ENCODE peak calls at places on chromosome 4, in nine cellular contexts. K is GM12864; T is H9; G is M059J; O is iris pigment epithelial cell; E is neural progenitor cell; Z is activated CD4-positive, alpha-beta T cell treated with anti-CD3 and anti-CD28 coated beads, Interleukin-2, amount 50 U/mL, for 1 hour; L is GM23338; W is heart right ventricle. Q is an unnamed sample.

GRCh38 chr4:141899541-141899940 is 263.2 kb downstream of the IL15 start:
- DNase-seq in K (no peak), T (no peak), G (peak), O (no peak), E (no peak), Z (no peak), L (no peak), W (no peak), Q (no peak)

GRCh38 chr4:53043096-53043495 is 181.0 kb downstream of the RASL11B start:
- DNase-seq in K (no peak), T (no peak), G (no peak), O (no peak), E (no peak), Z (no peak), L (no peak), W (no peak), Q (no peak)

GRCh38 chr4:148954011-148954749 is 512.0 kb upstream of the NR3C2 start:
- DNase-seq in K (no peak), T (no peak), G (no peak), O (no peak), E (no peak), Z (no peak), L (peak), W (no peak), Q (no peak)

GRCh38 chr4:158938462-158939044 is 164.3 kb upstream of the RAPGEF2 start:
- DNase-seq in K (no peak), T (no peak), G (peak), O (peak), E (no peak), Z (no peak), L (peak), W (no peak), Q (no peak)

GRCh38 chr4:88283661-88284377 is 542 bp downstream of the PPM1K start:
- DNase-seq in K (peak), T (peak), G (peak), O (peak), E (peak), Z (peak), L (peak), W (peak), Q (peak)

GRCh38 chr4:136927172-136927571 is 605.1 kb downstream of the PCDH18 start:
- DNase-seq in K (no peak), T (no peak), G (peak), O (peak), E (no peak), Z (no peak), L (no peak), W (no peak), Q (no peak)

GRCh38 chr4:23700197-23700596 is 189.7 kb downstream of the PPARGC1A start:
- DNase-seq in K (no peak), T (no peak), G (no peak), O (no peak), E (no peak), Z (no peak), L (no peak), W (no peak), Q (no peak)

GRCh38 chr4:165152527-165152926 is 39.9 kb upstream of the TMEM192 start:
- DNase-seq in K (no peak), T (no peak), G (no peak), O (peak), E (no peak), Z (no peak), L (no peak), W (no peak), Q (no peak)

GRCh38 chr4:119118397-119118796 is 17.2 kb upstream of the MYOZ2 start:
- DNase-seq in K (no peak), T (no peak), G (no peak), O (peak), E (no peak), Z (no peak), L (no peak), W (no peak), Q (no peak)

GRCh38 chr4:7547368-7548040 is 112.8 kb upstream of the PSAPL1 start:
- DNase-seq in K (no peak), T (no peak), G (no peak), O (no peak), E (no peak), Z (no peak), L (no peak), W (no peak), Q (no peak)

GRCh38 chr4:185958094-185958493 is 110.9 kb upstream of the TLR3 start:
- DNase-seq in K (no peak), T (no peak), G (no peak), O (no peak), E (no peak), Z (no peak), L (no peak), W (no peak), Q (no peak)

GRCh38 chr4:112765317-112765989 is 128.5 kb downstream of the LARP7 start:
- DNase-seq in K (peak), T (no peak), G (peak), O (peak), E (peak), Z (no peak), L (peak), W (no peak), Q (peak)

GRCh38 chr4:95290702-95291101 is 258.1 kb downstream of the UNC5C start:
- DNase-seq in K (no peak), T (no peak), G (no peak), O (peak), E (no peak), Z (no peak), L (no peak), W (no peak), Q (no peak)

GRCh38 chr4:181259081-181259480 is 984.1 kb upstream of the TENM3 start:
- DNase-seq in K (no peak), T (no peak), G (no peak), O (no peak), E (no peak), Z (no peak), L (no peak), W (no peak), Q (no peak)

GRCh38 chr4:144970597-144970996 is 127.4 kb downstream of the ANAPC10 start:
- DNase-seq in K (no peak), T (no peak), G (no peak), O (no peak), E (no peak), Z (no peak), L (no peak), W (no peak), Q (peak)

GRCh38 chr4:53592686-53593641 is 1.7 kb upstream of the LNX1 start:
- DNase-seq in K (no peak), T (peak), G (no peak), O (no peak), E (peak), Z (no peak), L (peak), W (peak), Q (no peak)

GRCh38 chr4:3270141-3270611 is 21.2 kb downstream of the MSANTD1 start:
- DNase-seq in K (no peak), T (no peak), G (no peak), O (no peak), E (peak), Z (no peak), L (no peak), W (peak), Q (no peak)

GRCh38 chr4:84403656-84404055 is 95.4 kb downstream of the NKX6-1 start:
- DNase-seq in K (no peak), T (no peak), G (peak), O (peak), E (no peak), Z (no peak), L (no peak), W (no peak), Q (no peak)

GRCh38 chr4:129545599-129546278 is 449.8 kb downstream of the C4orf33 start:
- DNase-seq in K (no peak), T (no peak), G (peak), O (peak), E (peak), Z (no peak), L (no peak), W (peak), Q (no peak)

GRCh38 chr4:31051151-31051550 is 331.0 kb downstream of the PCDH7 start:
- DNase-seq in K (no peak), T (no peak), G (no peak), O (no peak), E (no peak), Z (no peak), L (no peak), W (no peak), Q (no peak)

GRCh38 chr4:172202480-172203076 is 389.4 kb downstream of the GALNTL6 start:
- DNase-seq in K (peak), T (no peak), G (peak), O (peak), E (peak), Z (no peak), L (peak), W (no peak), Q (peak)

GRCh38 chr4:25563071-25563564 is 92.5 kb upstream of the SLC34A2 start:
- DNase-seq in K (no peak), T (no peak), G (no peak), O (no peak), E (peak), Z (no peak), L (no peak), W (no peak), Q (no peak)

GRCh38 chr4:113040793-113041192 is 8.7 kb upstream of the ANK2 start:
- DNase-seq in K (peak), T (no peak), G (no peak), O (no peak), E (no peak), Z (no peak), L (no peak), W (no peak), Q (no peak)

GRCh38 chr4:83129258-83129657 is 14.7 kb upstream of the PLAC8 start:
- DNase-seq in K (no peak), T (no peak), G (no peak), O (no peak), E (no peak), Z (no peak), L (no peak), W (no peak), Q (no peak)

GRCh38 chr4:2725380-2725779 is 30.8 kb downstream of the TNIP2 start:
- DNase-seq in K (no peak), T (no peak), G (no peak), O (no peak), E (no peak), Z (no peak), L (no peak), W (no peak), Q (no peak)

GRCh38 chr4:136803430-136803829 is 728.9 kb downstream of the PCDH18 start:
- DNase-seq in K (no peak), T (no peak), G (no peak), O (no peak), E (peak), Z (no peak), L (peak), W (no peak), Q (no peak)

GRCh38 chr4:24104173-24104572 is 214.3 kb upstream of the PPARGC1A start:
- DNase-seq in K (no peak), T (no peak), G (peak), O (peak), E (no peak), Z (no peak), L (no peak), W (no peak), Q (no peak)

GRCh38 chr4:16794816-16795445 is 103.5 kb downstream of the LDB2 start:
- DNase-seq in K (peak), T (peak), G (peak), O (peak), E (peak), Z (peak), L (peak), W (peak), Q (peak)

GRCh38 chr4:43296946-43297528 is 404.5 kb downstream of the GRXCR1 start:
- DNase-seq in K (no peak), T (no peak), G (no peak), O (no peak), E (no peak), Z (no peak), L (no peak), W (no peak), Q (no peak)

GRCh38 chr4:138494931-138495330 is 252.8 kb upstream of the SLC7A11 start:
- DNase-seq in K (no peak), T (peak), G (peak), O (peak), E (peak), Z (no peak), L (peak), W (no peak), Q (no peak)

GRCh38 chr4:13654158-13654797 is 26.8 kb upstream of the BOD1L1 start:
- DNase-seq in K (peak), T (peak), G (peak), O (peak), E (peak), Z (peak), L (peak), W (peak), Q (peak)

GRCh38 chr4:19844436-19844835 is 407.3 kb upstream of the SLIT2 start:
- DNase-seq in K (no peak), T (no peak), G (peak), O (peak), E (no peak), Z (no peak), L (no peak), W (peak), Q (no peak)

GRCh38 chr4:80096175-80096850 is 23.3 kb upstream of the ANTXR2 start:
- DNase-seq in K (no peak), T (no peak), G (no peak), O (no peak), E (no peak), Z (no peak), L (no peak), W (no peak), Q (no peak)

GRCh38 chr4:145788765-145789164 is 108.8 kb downstream of the C4orf51 start:
- DNase-seq in K (no peak), T (no peak), G (peak), O (peak), E (no peak), Z (no peak), L (no peak), W (no peak), Q (no peak)

GRCh38 chr4:84028340-84028739 is 470.8 kb downstream of the NKX6-1 start:
- DNase-seq in K (no peak), T (peak), G (no peak), O (no peak), E (no peak), Z (no peak), L (peak), W (no peak), Q (no peak)

Q was measured in GM13977.